ENCODE peak calls at places on chromosomes 13 and 19, in ten cellular contexts. One of them, this sample, is unnamed.

GRCh38 chr19:6817179-6817578 is 44.7 kb downstream of the VAV1 start:
- DNase-seq in NCI-H2081: no peak
- DNase-seq in cerebellar cortex: no peak
- DNase-seq in activated T-cell treated with anti-CD3 and anti-CD28 coated beads for 24 hours: no peak
- DNase-seq in nephron progenitor cell: no peak
- DNase-seq in NCI-H2029: no peak
- DNase-seq in Calu3: no peak
- DNase-seq in CD4-positive, alpha-beta T cell: no peak
- DNase-seq in stimulated activated CD4-positive, alpha-beta T cell treated with anti-CD3 and anti-CD28 coated beads, TNF-alpha, amount 100 ng/mL, for 24 hours: no peak
- DNase-seq in WTC11: no peak
- DNase-seq in this sample: no peak

GRCh38 chr19:295687-296370 is 4.6 kb upstream of the PLPP2 start:
- DNase-seq in NCI-H2081: no peak
- DNase-seq in cerebellar cortex: no peak
- DNase-seq in activated T-cell treated with anti-CD3 and anti-CD28 coated beads for 24 hours: no peak
- DNase-seq in nephron progenitor cell: no peak
- DNase-seq in NCI-H2029: peak
- DNase-seq in Calu3: no peak
- DNase-seq in CD4-positive, alpha-beta T cell: no peak
- DNase-seq in stimulated activated CD4-positive, alpha-beta T cell treated with anti-CD3 and anti-CD28 coated beads, TNF-alpha, amount 100 ng/mL, for 24 hours: no peak
- DNase-seq in WTC11: no peak
- DNase-seq in this sample: no peak

GRCh38 chr13:111344471-111345191 is 24.2 kb downstream of the TEX29 start:
- DNase-seq in NCI-H2081: peak
- DNase-seq in cerebellar cortex: peak
- DNase-seq in activated T-cell treated with anti-CD3 and anti-CD28 coated beads for 24 hours: no peak
- DNase-seq in nephron progenitor cell: peak
- DNase-seq in NCI-H2029: peak
- DNase-seq in Calu3: no peak
- DNase-seq in CD4-positive, alpha-beta T cell: no peak
- DNase-seq in stimulated activated CD4-positive, alpha-beta T cell treated with anti-CD3 and anti-CD28 coated beads, TNF-alpha, amount 100 ng/mL, for 24 hours: no peak
- DNase-seq in WTC11: peak
- DNase-seq in this sample: peak

GRCh38 chr19:30696514-30696913 is 324.3 kb downstream of the ZNF536 start:
- DNase-seq in NCI-H2081: no peak
- DNase-seq in cerebellar cortex: no peak
- DNase-seq in activated T-cell treated with anti-CD3 and anti-CD28 coated beads for 24 hours: no peak
- DNase-seq in nephron progenitor cell: peak
- DNase-seq in NCI-H2029: no peak
- DNase-seq in Calu3: no peak
- DNase-seq in CD4-positive, alpha-beta T cell: no peak
- DNase-seq in stimulated activated CD4-positive, alpha-beta T cell treated with anti-CD3 and anti-CD28 coated beads, TNF-alpha, amount 100 ng/mL, for 24 hours: no peak
- DNase-seq in WTC11: peak
- DNase-seq in this sample: peak

GRCh38 chr13:53439439-53440225 is 411.0 kb downstream of the OLFM4 start:
- DNase-seq in NCI-H2081: no peak
- DNase-seq in cerebellar cortex: no peak
- DNase-seq in activated T-cell treated with anti-CD3 and anti-CD28 coated beads for 24 hours: no peak
- DNase-seq in nephron progenitor cell: no peak
- DNase-seq in NCI-H2029: no peak
- DNase-seq in Calu3: no peak
- DNase-seq in CD4-positive, alpha-beta T cell: no peak
- DNase-seq in stimulated activated CD4-positive, alpha-beta T cell treated with anti-CD3 and anti-CD28 coated beads, TNF-alpha, amount 100 ng/mL, for 24 hours: no peak
- DNase-seq in WTC11: no peak
- DNase-seq in this sample: no peak

GRCh38 chr13:45231722-45232121 is 30.9 kb upstream of the KCTD4 start:
- DNase-seq in NCI-H2081: peak
- DNase-seq in cerebellar cortex: no peak
- DNase-seq in activated T-cell treated with anti-CD3 and anti-CD28 coated beads for 24 hours: no peak
- DNase-seq in nephron progenitor cell: no peak
- DNase-seq in NCI-H2029: no peak
- DNase-seq in Calu3: no peak
- DNase-seq in CD4-positive, alpha-beta T cell: no peak
- DNase-seq in stimulated activated CD4-positive, alpha-beta T cell treated with anti-CD3 and anti-CD28 coated beads, TNF-alpha, amount 100 ng/mL, for 24 hours: no peak
- DNase-seq in WTC11: no peak
- DNase-seq in this sample: no peak

GRCh38 chr19:55580628-55581144 is at the start of gene ZNF579:
- DNase-seq in NCI-H2081: peak
- DNase-seq in cerebellar cortex: peak
- DNase-seq in activated T-cell treated with anti-CD3 and anti-CD28 coated beads for 24 hours: peak
- DNase-seq in nephron progenitor cell: peak
- DNase-seq in NCI-H2029: peak
- DNase-seq in Calu3: peak
- DNase-seq in CD4-positive, alpha-beta T cell: peak
- DNase-seq in stimulated activated CD4-positive, alpha-beta T cell treated with anti-CD3 and anti-CD28 coated beads, TNF-alpha, amount 100 ng/mL, for 24 hours: peak
- DNase-seq in WTC11: peak
- DNase-seq in this sample: peak

GRCh38 chr13:113187263-113187669 is 21.2 kb downstream of the PCID2 start:
- DNase-seq in NCI-H2081: no peak
- DNase-seq in cerebellar cortex: no peak
- DNase-seq in activated T-cell treated with anti-CD3 and anti-CD28 coated beads for 24 hours: peak
- DNase-seq in nephron progenitor cell: no peak
- DNase-seq in NCI-H2029: no peak
- DNase-seq in Calu3: peak
- DNase-seq in CD4-positive, alpha-beta T cell: no peak
- DNase-seq in stimulated activated CD4-positive, alpha-beta T cell treated with anti-CD3 and anti-CD28 coated beads, TNF-alpha, amount 100 ng/mL, for 24 hours: peak
- DNase-seq in WTC11: no peak
- DNase-seq in this sample: peak

GRCh38 chr19:31280266-31281006 is 68.8 kb downstream of the TSHZ3 start:
- DNase-seq in NCI-H2081: no peak
- DNase-seq in cerebellar cortex: no peak
- DNase-seq in activated T-cell treated with anti-CD3 and anti-CD28 coated beads for 24 hours: no peak
- DNase-seq in nephron progenitor cell: no peak
- DNase-seq in NCI-H2029: no peak
- DNase-seq in Calu3: no peak
- DNase-seq in CD4-positive, alpha-beta T cell: no peak
- DNase-seq in stimulated activated CD4-positive, alpha-beta T cell treated with anti-CD3 and anti-CD28 coated beads, TNF-alpha, amount 100 ng/mL, for 24 hours: no peak
- DNase-seq in WTC11: no peak
- DNase-seq in this sample: no peak

GRCh38 chr13:43240278-43240677 is 216.9 kb downstream of the DNAJC15 start:
- DNase-seq in NCI-H2081: no peak
- DNase-seq in cerebellar cortex: no peak
- DNase-seq in activated T-cell treated with anti-CD3 and anti-CD28 coated beads for 24 hours: no peak
- DNase-seq in nephron progenitor cell: no peak
- DNase-seq in NCI-H2029: no peak
- DNase-seq in Calu3: no peak
- DNase-seq in CD4-positive, alpha-beta T cell: no peak
- DNase-seq in stimulated activated CD4-positive, alpha-beta T cell treated with anti-CD3 and anti-CD28 coated beads, TNF-alpha, amount 100 ng/mL, for 24 hours: no peak
- DNase-seq in WTC11: no peak
- DNase-seq in this sample: no peak

GRCh38 chr19:49441210-49441959 is at the start of gene SLC17A7:
- DNase-seq in NCI-H2081: no peak
- DNase-seq in cerebellar cortex: peak
- DNase-seq in activated T-cell treated with anti-CD3 and anti-CD28 coated beads for 24 hours: no peak
- DNase-seq in nephron progenitor cell: peak
- DNase-seq in NCI-H2029: no peak
- DNase-seq in Calu3: no peak
- DNase-seq in CD4-positive, alpha-beta T cell: no peak
- DNase-seq in stimulated activated CD4-positive, alpha-beta T cell treated with anti-CD3 and anti-CD28 coated beads, TNF-alpha, amount 100 ng/mL, for 24 hours: peak
- DNase-seq in WTC11: peak
- DNase-seq in this sample: peak

GRCh38 chr13:61286148-61286745 is 129.4 kb downstream of the PCDH20 start:
- DNase-seq in NCI-H2081: peak
- DNase-seq in cerebellar cortex: peak
- DNase-seq in activated T-cell treated with anti-CD3 and anti-CD28 coated beads for 24 hours: no peak
- DNase-seq in nephron progenitor cell: no peak
- DNase-seq in NCI-H2029: no peak
- DNase-seq in Calu3: no peak
- DNase-seq in CD4-positive, alpha-beta T cell: no peak
- DNase-seq in stimulated activated CD4-positive, alpha-beta T cell treated with anti-CD3 and anti-CD28 coated beads, TNF-alpha, amount 100 ng/mL, for 24 hours: no peak
- DNase-seq in WTC11: peak
- DNase-seq in this sample: peak

GRCh38 chr13:31794452-31794851 is 55.1 kb downstream of the RXFP2 start:
- DNase-seq in NCI-H2081: no peak
- DNase-seq in cerebellar cortex: no peak
- DNase-seq in activated T-cell treated with anti-CD3 and anti-CD28 coated beads for 24 hours: no peak
- DNase-seq in nephron progenitor cell: no peak
- DNase-seq in NCI-H2029: no peak
- DNase-seq in Calu3: no peak
- DNase-seq in CD4-positive, alpha-beta T cell: no peak
- DNase-seq in stimulated activated CD4-positive, alpha-beta T cell treated with anti-CD3 and anti-CD28 coated beads, TNF-alpha, amount 100 ng/mL, for 24 hours: no peak
- DNase-seq in WTC11: no peak
- DNase-seq in this sample: no peak

GRCh38 chr13:48891586-48891985 is 84.1 kb upstream of the FNDC3A start:
- DNase-seq in NCI-H2081: no peak
- DNase-seq in cerebellar cortex: no peak
- DNase-seq in activated T-cell treated with anti-CD3 and anti-CD28 coated beads for 24 hours: no peak
- DNase-seq in nephron progenitor cell: no peak
- DNase-seq in NCI-H2029: no peak
- DNase-seq in Calu3: peak
- DNase-seq in CD4-positive, alpha-beta T cell: no peak
- DNase-seq in stimulated activated CD4-positive, alpha-beta T cell treated with anti-CD3 and anti-CD28 coated beads, TNF-alpha, amount 100 ng/mL, for 24 hours: peak
- DNase-seq in WTC11: no peak
- DNase-seq in this sample: no peak

GRCh38 chr19:18772620-18773587 is 18.2 kb downstream of the COMP start:
- DNase-seq in NCI-H2081: no peak
- DNase-seq in cerebellar cortex: peak
- DNase-seq in activated T-cell treated with anti-CD3 and anti-CD28 coated beads for 24 hours: no peak
- DNase-seq in nephron progenitor cell: no peak
- DNase-seq in NCI-H2029: peak
- DNase-seq in Calu3: no peak
- DNase-seq in CD4-positive, alpha-beta T cell: no peak
- DNase-seq in stimulated activated CD4-positive, alpha-beta T cell treated with anti-CD3 and anti-CD28 coated beads, TNF-alpha, amount 100 ng/mL, for 24 hours: no peak
- DNase-seq in WTC11: no peak
- DNase-seq in this sample: no peak

GRCh38 chr19:2986951-2987491 is 9.7 kb downstream of the TLE6 start:
- DNase-seq in NCI-H2081: peak
- DNase-seq in cerebellar cortex: no peak
- DNase-seq in activated T-cell treated with anti-CD3 and anti-CD28 coated beads for 24 hours: no peak
- DNase-seq in nephron progenitor cell: peak
- DNase-seq in NCI-H2029: no peak
- DNase-seq in Calu3: no peak
- DNase-seq in CD4-positive, alpha-beta T cell: no peak
- DNase-seq in stimulated activated CD4-positive, alpha-beta T cell treated with anti-CD3 and anti-CD28 coated beads, TNF-alpha, amount 100 ng/mL, for 24 hours: no peak
- DNase-seq in WTC11: peak
- DNase-seq in this sample: no peak

This sample was measured in HEK293T.